ENCODE peak calls at places on chromosomes 3 and 15, in ten cellular contexts. A, C, L, W, J, R, S, U, T and M are unnamed samples.

GRCh38 chr15:34304613-34305012 is 33.0 kb downstream of the SLC12A6 start:
- DNase-seq in A (no peak), C (no peak), L (no peak), W (no peak), J (no peak), R (peak), S (no peak), U (no peak), T (no peak), M (no peak)

GRCh38 chr15:90318591-90318990 is 33.5 kb upstream of the ZNF774 start:
- DNase-seq in A (no peak), C (peak), L (no peak), W (no peak), J (no peak), R (no peak), S (no peak), U (no peak), T (no peak), M (no peak)

GRCh38 chr15:32993285-32993684 is 201.2 kb downstream of the FMN1 start:
- DNase-seq in A (no peak), C (no peak), L (no peak), W (no peak), J (no peak), R (no peak), S (no peak), U (no peak), T (no peak), M (no peak)

GRCh38 chr3:151774910-151775309 is 39.0 kb upstream of the AADAC start:
- DNase-seq in A (no peak), C (no peak), L (no peak), W (no peak), J (no peak), R (no peak), S (no peak), U (no peak), T (no peak), M (no peak)

GRCh38 chr15:27458370-27459084 is 487.5 kb downstream of the GABRG3 start:
- DNase-seq in A (no peak), C (no peak), L (no peak), W (no peak), J (no peak), R (no peak), S (no peak), U (no peak), T (no peak), M (no peak)

GRCh38 chr3:142596726-142597088 is 514 bp downstream of the PLS1 start:
- DNase-seq in A (no peak), C (no peak), L (no peak), W (no peak), J (no peak), R (no peak), S (no peak), U (no peak), T (no peak), M (no peak)

GRCh38 chr3:186955898-186956696 is 25.8 kb downstream of the ST6GAL1 start:
- DNase-seq in A (no peak), C (no peak), L (no peak), W (no peak), J (no peak), R (no peak), S (no peak), U (no peak), T (no peak), M (no peak)

GRCh38 chr3:135965506-135966348 is at the start of gene PPP2R3A:
- DNase-seq in A (peak), C (peak), L (peak), W (peak), J (peak), R (peak), S (peak), U (peak), T (no peak), M (peak)

GRCh38 chr15:76310470-76311070 is 699 bp downstream of the ETFA start:
- DNase-seq in A (peak), C (no peak), L (no peak), W (no peak), J (no peak), R (no peak), S (no peak), U (no peak), T (no peak), M (no peak)

GRCh38 chr3:43426388-43426787 is 140.0 kb downstream of the SNRK start:
- DNase-seq in A (no peak), C (peak), L (no peak), W (no peak), J (no peak), R (no peak), S (no peak), U (no peak), T (no peak), M (no peak)
- TF ChIP-seq POLR2A in A (no peak), C (no peak), L (no peak), W (no peak), J (no peak), R (no peak), S (no peak), U (no peak), T (no peak), M (no peak)

DNA sequence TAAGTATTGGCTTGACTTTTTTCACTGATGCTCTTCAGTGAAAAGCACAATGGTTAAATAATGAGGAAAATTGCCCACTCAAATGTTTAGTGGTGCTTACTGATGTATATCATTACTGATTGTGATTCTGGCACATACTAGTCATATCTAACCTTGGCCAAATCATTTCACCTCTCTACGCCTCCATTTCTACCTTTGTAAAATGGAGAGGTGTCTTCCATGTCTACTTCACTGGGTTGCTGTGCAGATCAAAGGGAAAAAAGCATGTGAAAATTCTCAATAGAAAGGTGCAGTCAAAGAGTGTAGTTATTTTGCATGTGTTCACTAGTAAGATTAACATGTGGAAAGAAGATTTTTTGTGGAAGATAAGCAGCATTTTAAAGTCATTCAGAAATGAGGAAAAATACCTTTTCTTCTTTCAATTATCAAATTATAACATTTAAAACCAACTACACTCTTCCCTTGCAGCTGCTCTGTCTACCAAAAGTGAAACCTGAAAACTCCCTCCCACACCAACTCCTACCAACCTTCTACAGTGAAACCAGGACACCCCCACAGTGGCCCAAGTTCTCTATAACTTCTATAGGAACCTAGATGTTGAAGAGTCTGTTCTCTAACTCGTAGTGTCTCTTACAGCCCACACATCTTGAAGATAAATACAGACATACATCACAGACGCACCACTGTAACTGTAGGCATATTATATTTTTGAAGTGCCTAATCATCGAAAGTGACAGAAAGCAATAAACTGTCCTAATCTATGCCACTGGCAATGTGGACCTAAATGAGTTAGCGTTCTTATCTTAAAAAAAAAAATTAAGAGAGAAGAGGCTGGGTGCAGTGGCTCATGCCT is 1.4 kb downstream of the CD200R1 start:
- DNase-seq in A (no peak), C (no peak), L (no peak), W (peak), J (no peak), R (no peak), S (no peak), U (peak), T (no peak), M (no peak)
- H3K4me3 ChIP-seq in A (no peak), C (no peak), L (no peak), W (peak), J (no peak), R (no peak), S (no peak), U (no peak), T (peak), M (peak)

GRCh38 chr3:198088421-198088955 is 128.5 kb downstream of the LMLN start:
- DNase-seq in A (no peak), C (no peak), L (no peak), W (no peak), J (no peak), R (no peak), S (no peak), U (no peak), T (no peak), M (no peak)
- TF ChIP-seq POLR2A in A (no peak), C (no peak), L (no peak), W (no peak), J (no peak), R (no peak), S (no peak), U (no peak), T (no peak), M (no peak)

GRCh38 chr15:92123848-92124631 is 269.6 kb upstream of the ST8SIA2 start:
- DNase-seq in A (no peak), C (no peak), L (no peak), W (no peak), J (no peak), R (no peak), S (no peak), U (no peak), T (no peak), M (no peak)
- H3K4me3 ChIP-seq in A (no peak), C (no peak), L (no peak), W (no peak), J (no peak), R (no peak), S (no peak), U (no peak), T (no peak), M (no peak)

GRCh38 chr3:177345049-177345972 is 148.0 kb upstream of the TBL1XR1 start:
- DNase-seq in A (peak), C (peak), L (peak), W (peak), J (peak), R (peak), S (peak), U (peak), T (peak), M (peak)
- TF ChIP-seq POLR2A in A (no peak), C (no peak), L (no peak), W (no peak), J (no peak), R (no peak), S (no peak), U (peak), T (no peak), M (no peak)

GRCh38 chr15:57382969-57383368 is 6.7 kb downstream of the CGNL1 start:
- DNase-seq in A (no peak), C (no peak), L (no peak), W (no peak), J (no peak), R (no peak), S (no peak), U (no peak), T (no peak), M (no peak)

GRCh38 chr15:57384024-57384423 is 7.7 kb downstream of the CGNL1 start:
- DNase-seq in A (peak), C (peak), L (no peak), W (no peak), J (no peak), R (no peak), S (peak), U (no peak), T (no peak), M (no peak)

GRCh38 chr15:57382222-57382621 is 5.9 kb downstream of the CGNL1 start:
- DNase-seq in A (no peak), C (no peak), L (peak), W (no peak), J (no peak), R (no peak), S (no peak), U (no peak), T (no peak), M (no peak)

GRCh38 chr15:57379487-57379886 is 3.2 kb downstream of the CGNL1 start:
- DNase-seq in A (no peak), C (peak), L (no peak), W (no peak), J (no peak), R (no peak), S (no peak), U (no peak), T (no peak), M (no peak)

DNA sequence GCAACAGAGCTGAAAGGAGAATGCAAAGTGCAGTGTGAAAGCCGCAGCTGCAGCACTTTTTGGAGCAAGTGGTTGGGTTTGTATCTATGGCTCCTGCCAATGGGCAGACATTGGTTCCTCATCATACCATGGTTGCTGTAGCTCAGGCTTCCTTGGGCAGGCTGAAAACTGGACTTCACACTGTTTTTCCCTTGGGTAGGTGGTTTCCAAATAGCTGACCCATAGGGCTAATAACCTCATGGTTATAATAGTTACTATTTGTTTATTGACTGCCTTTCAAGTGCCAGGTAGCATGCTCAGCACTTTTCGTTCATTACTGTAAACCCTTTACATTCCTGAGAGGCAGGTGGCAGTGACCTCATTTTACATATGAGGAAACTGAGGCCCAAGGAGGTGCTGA is 4.5 kb downstream of the CGNL1 start:
- DNase-seq in A (no peak), C (no peak), L (no peak), W (no peak), J (no peak), R (no peak), S (no peak), U (no peak), T (no peak), M (no peak)
- H3K4me3 ChIP-seq in A (no peak), C (no peak), L (no peak), W (no peak), J (no peak), R (no peak), S (no peak), U (no peak), T (no peak), M (no peak)